ENCODE peak calls at places on chromosomes 7 and 10, in six cellular contexts. C is A549, P is SK-N-SH, X is BE2C, T is stomach, V is heart left ventricle. D is an unnamed sample.

GRCh38 chr7:301291-302053 is 11.5 kb downstream of the FOXL3 start:
- DNase-seq in C (no peak), P (no peak), X (no peak), T (no peak), V (no peak), D (no peak)

GRCh38 chr7:27946351-27946750 is 206.4 kb downstream of the TAX1BP1 start:
- DNase-seq in C (no peak), P (no peak), X (no peak), T (no peak), V (no peak), D (no peak)

GRCh38 chr10:27383595-27384542 is 120.2 kb upstream of the RAB18 start:
- DNase-seq in C (peak; percentile 68), P (no peak), X (no peak), T (no peak), V (no peak), D (peak; percentile 15)

GRCh38 chr7:42639930-42640329 is 271.9 kb downstream of the C7orf25 start:
- DNase-seq in C (no peak), P (no peak), X (no peak), T (no peak), V (no peak), D (peak; percentile 60)

GRCh38 chr7:155969192-155969929 is 157.1 kb upstream of the SHH start:
- DNase-seq in C (no peak), P (no peak), X (no peak), T (peak; percentile 67), V (no peak), D (no peak)

GRCh38 chr10:126609566-126609965 is 60.9 kb downstream of the C10orf90 start:
- DNase-seq in C (no peak), P (no peak), X (no peak), T (no peak), V (no peak), D (no peak)

GRCh38 chr7:7745258-7745657 is 26.9 kb upstream of the RPA3 start:
- DNase-seq in C (no peak), P (no peak), X (no peak), T (no peak), V (no peak), D (no peak)

GRCh38 chr7:40903872-40904271 is 769.1 kb downstream of the SUGCT start:
- DNase-seq in C (no peak), P (no peak), X (no peak), T (no peak), V (no peak), D (no peak)

GRCh38 chr10:30447125-30447799 is 13.3 kb downstream of the MAP3K8 start:
- DNase-seq in C (no peak), P (no peak), X (no peak), T (no peak), V (no peak), D (no peak)

GRCh38 chr7:15967551-15967950 is 281.1 kb upstream of the MEOX2 start:
- DNase-seq in C (no peak), P (no peak), X (no peak), T (no peak), V (no peak), D (no peak)

GRCh38 chr7:73451780-73452398 is 18.3 kb downstream of the FZD9 start:
- DNase-seq in C (peak; percentile 65), P (peak; percentile 75), X (no peak), T (no peak), V (no peak), D (peak; percentile 81)

GRCh38 chr7:31382722-31383121 is 42.2 kb upstream of the NEUROD6 start:
- DNase-seq in C (no peak), P (no peak), X (no peak), T (no peak), V (no peak), D (no peak)

GRCh38 chr7:10104292-10104691 is 869.4 kb upstream of the PHF14 start:
- DNase-seq in C (no peak), P (no peak), X (no peak), T (no peak), V (no peak), D (no peak)

GRCh38 chr10:90288403-90288933 is 569.4 kb downstream of the HTR7 start:
- DNase-seq in C (no peak), P (no peak), X (no peak), T (no peak), V (no peak), D (peak; percentile 64)

GRCh38 chr10:36220122-36220521 is 578.0 kb upstream of the FZD8 start:
- DNase-seq in C (no peak), P (no peak), X (no peak), T (no peak), V (no peak), D (no peak)

GRCh38 chr10:36224431-36224985 is 582.4 kb upstream of the FZD8 start:
- DNase-seq in C (no peak), P (no peak), X (no peak), T (no peak), V (no peak), D (peak; percentile 62)
- H3K4me1 ChIP-seq in C (no peaks in the 10 kb centered on the region), P (no peaks in the 10 kb centered on the region), X (no peaks in the 10 kb centered on the region), T (no peaks in the 10 kb centered on the region), V (no peaks in the 10 kb centered on the region), D (peaks cover 11% of the 10 kb centered on the region)

DNA sequence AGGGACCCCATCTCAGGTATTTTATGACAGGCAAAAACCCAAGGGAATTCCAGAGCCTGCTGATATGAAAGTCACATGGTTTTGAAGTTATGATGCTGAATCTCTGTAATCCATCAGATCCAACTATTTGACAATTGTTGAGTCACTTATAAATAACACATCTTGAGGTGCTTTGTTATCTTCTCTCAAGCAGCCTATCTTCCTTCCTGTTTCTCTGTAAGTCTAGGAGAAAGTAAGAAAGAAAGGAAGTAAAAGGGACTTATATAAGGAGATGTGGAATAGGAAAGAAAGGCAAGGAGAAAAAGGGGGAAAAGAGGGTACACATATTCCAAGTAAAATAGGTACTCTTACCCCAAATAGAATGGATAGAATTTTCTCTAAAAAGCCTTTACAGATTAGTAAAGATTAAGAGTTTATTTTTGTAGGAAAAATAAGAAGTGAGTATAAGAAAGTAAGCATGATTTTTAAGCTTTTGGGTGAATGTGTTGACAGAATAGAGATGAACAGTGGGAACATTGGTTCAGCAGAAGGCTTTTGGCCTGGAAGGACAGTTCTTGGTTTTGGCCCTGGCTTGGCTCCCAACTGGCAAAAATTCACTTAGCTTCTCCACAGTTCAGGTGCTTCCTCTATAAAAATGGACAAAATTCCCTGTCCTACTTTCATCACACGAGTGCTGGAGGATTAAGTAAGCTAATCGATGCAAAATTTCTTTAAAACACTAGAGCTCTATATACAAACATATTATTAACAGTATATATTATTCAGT is 39.6 kb upstream of the ANK3 start:
- DNase-seq in C (no peak), P (no peak), X (no peak), T (no peak), V (no peak), D (no peak)
- H3K4me1 ChIP-seq in C (peaks cover 69% of the 10 kb centered on the region), P (peaks cover 3% of the 10 kb centered on the region), X (peaks cover 19% of the 10 kb centered on the region), T (no peaks in the 10 kb centered on the region), V (no peaks in the 10 kb centered on the region), D (peaks cover 60% of the 10 kb centered on the region)

GRCh38 chr7:55557666-55558188 is 14.6 kb downstream of the VOPP1 start:
- DNase-seq in C (no peak), P (no peak), X (no peak), T (no peak), V (no peak), D (no peak)

GRCh38 chr7:55563596-55564325 is 8.5 kb downstream of the VOPP1 start:
- DNase-seq in C (no peak), P (no peak), X (no peak), T (no peak), V (no peak), D (peak; percentile 47)

GRCh38 chr7:55558962-55559920 is 13.1 kb downstream of the VOPP1 start:
- DNase-seq in C (no peak), P (no peak), X (no peak), T (no peak), V (no peak), D (no peak)

GRCh38 chr7:55565693-55566092 is 6.6 kb downstream of the VOPP1 start:
- DNase-seq in C (no peak), P (no peak), X (no peak), T (no peak), V (no peak), D (no peak)

DNA sequence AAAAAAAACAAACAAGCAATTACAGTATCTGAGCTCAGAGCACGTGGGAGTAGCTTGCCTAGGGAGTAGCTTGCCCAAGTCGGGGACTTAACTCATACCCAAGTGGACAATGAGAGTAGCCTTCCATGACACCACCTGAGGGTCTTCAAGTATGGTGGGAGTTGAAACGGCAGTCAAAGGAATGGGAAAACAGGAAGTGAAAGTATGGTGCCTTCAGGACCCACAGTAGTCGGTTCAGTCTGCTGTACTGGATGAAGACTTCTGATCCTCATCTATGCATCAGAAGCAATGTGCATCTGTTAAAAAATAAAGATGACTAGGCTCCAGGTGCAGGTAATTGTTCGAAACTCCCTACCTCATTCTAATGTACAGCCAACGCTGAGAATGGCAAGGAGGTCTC is 10.5 kb downstream of the VOPP1 start:
- DNase-seq in C (no peak), P (no peak), X (no peak), T (no peak), V (no peak), D (no peak)
- H3K4me1 ChIP-seq in C (peaks cover 8% of the 10 kb centered on the region), P (peaks cover 14% of the 10 kb centered on the region), X (no peaks in the 10 kb centered on the region), T (no peaks in the 10 kb centered on the region), V (no peaks in the 10 kb centered on the region), D (peaks cover 9% of the 10 kb centered on the region)

GRCh38 chr7:76338298-76339084 is 20.3 kb downstream of the YWHAG start:
- DNase-seq in C (no peak), P (no peak), X (no peak), T (no peak), V (no peak), D (peak; percentile 49)
- H3K4me1 ChIP-seq in C (peaks cover 90% of the 10 kb centered on the region), P (peaks cover 22% of the 10 kb centered on the region), X (no peaks in the 10 kb centered on the region), T (peaks cover 26% of the 10 kb centered on the region), V (peaks cover 26% of the 10 kb centered on the region), D (peaks cover 71% of the 10 kb centered on the region)

DNA sequence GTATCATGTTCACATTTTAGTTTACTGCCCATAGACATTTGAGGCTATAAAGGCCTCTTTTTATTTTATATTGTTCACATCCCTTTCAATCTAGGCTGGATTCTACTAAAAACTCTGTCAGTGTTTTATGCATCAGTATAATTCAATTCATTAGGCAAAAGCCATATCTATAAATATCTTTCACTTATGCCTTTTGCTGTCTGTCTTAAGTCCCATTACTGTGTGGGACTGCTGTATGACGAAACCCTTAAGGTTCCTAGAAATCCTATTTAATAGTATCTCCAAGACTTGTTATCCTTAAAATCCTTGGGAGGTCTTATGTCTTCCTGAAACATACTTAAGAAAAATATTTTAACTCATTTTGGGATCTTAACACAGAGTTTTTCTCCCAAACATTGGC is 139.2 kb downstream of the HGF start:
- DNase-seq in C (no peak), P (no peak), X (no peak), T (no peak), V (no peak), D (no peak)
- H3K4me1 ChIP-seq in C (peaks cover 19% of the 10 kb centered on the region), P (peaks cover 19% of the 10 kb centered on the region), X (peaks cover 29% of the 10 kb centered on the region), T (no peaks in the 10 kb centered on the region), V (no peaks in the 10 kb centered on the region), D (peaks cover 16% of the 10 kb centered on the region)

DNA sequence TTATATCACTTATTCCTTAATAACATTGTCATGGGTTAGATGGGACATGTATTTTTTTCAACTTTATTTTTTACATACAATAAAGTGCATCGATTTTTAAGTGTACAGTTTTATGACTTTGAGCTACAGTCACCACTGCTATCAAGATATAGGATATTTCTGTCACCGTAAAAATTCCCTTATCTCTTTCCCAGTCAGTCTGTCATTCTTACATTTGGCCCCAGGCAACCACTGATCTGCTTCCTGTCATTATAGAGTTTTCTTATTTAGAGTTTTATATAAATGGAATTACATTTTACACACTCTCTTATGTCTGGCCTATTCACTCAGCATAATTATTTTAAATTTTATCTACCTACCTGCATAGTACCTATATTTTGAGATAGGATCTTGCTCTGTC is 145.2 kb downstream of the AUTS2 start:
- DNase-seq in C (no peak), P (no peak), X (peak; percentile 27), T (no peak), V (no peak), D (no peak)
- H3K4me1 ChIP-seq in C (peaks cover 22% of the 10 kb centered on the region), P (peaks cover 18% of the 10 kb centered on the region), X (peaks cover 30% of the 10 kb centered on the region), T (peaks cover 7% of the 10 kb centered on the region), V (peaks cover 11% of the 10 kb centered on the region), D (peaks cover 21% of the 10 kb centered on the region)